ENCODE peak calls at places on chromosomes 13 and 19, in eight cellular contexts. F is non-pigmented ciliary epithelial cell; I is activated gamma-delta T cell treated with Interleukin-2 at 50 U/mL for 16 hours; R is HCT116; O is fibroblast of gingiva; Q is AG08395; J is IMR-90; Y is stimulated activated CD8-positive, alpha-beta memory T cell treated with anti-CD3 and anti-CD28 coated beads, Interleukin-4, amount 100 ng/mL, for 4 hours. Z is an unnamed sample.

GRCh38 chr13:46286972-46287371 is 75.2 kb downstream of the LRRC63 start:
- DNase-seq in R (no peak), F (no peak), I (no peak), O (no peak), Y (no peak), Q (no peak), J (no peak), Z (no peak)

GRCh38 chr13:30926781-30927180 is 5.7 kb upstream of the TEX26 start:
- DNase-seq in Y (no peak), Q (no peak), I (no peak), J (no peak), F (no peak), O (no peak), R (no peak), Z (no peak)

GRCh38 chr19:51552996-51553725 is 17.9 kb upstream of the ZNF175 start:
- DNase-seq in Q (peak; percentile 80), Y (no peak), I (peak; percentile 16), R (peak; percentile 13), O (peak; percentile 21), J (peak; percentile 47), F (no peak), Z (peak; percentile 14)

GRCh38 chr13:76222511-76222910 is 586.4 kb downstream of the LMO7 start:
- DNase-seq in O (no peak), I (no peak), Y (no peak), J (peak; percentile 55), F (no peak), Q (no peak), R (no peak), Z (no peak)

GRCh38 chr19:628168-628567 is 5.2 kb downstream of the POLRMT start:
- DNase-seq in Y (no peak), O (no peak), R (no peak), Q (no peak), I (no peak), F (no peak), J (no peak), Z (no peak)

GRCh38 chr19:49808762-49809154 is 4.3 kb downstream of the FUZ start:
- DNase-seq in Q (peak; percentile 94), O (peak; percentile 85), Y (peak; percentile 69), F (peak; percentile 47), R (no peak), J (peak; percentile 71), I (peak; percentile 80), Z (peak; percentile 85)

GRCh38 chr19:11279505-11280236 is 16.3 kb upstream of the TSPAN16 start:
- DNase-seq in F (no peak), R (no peak), I (peak; percentile 35), J (no peak), O (no peak), Y (no peak), Q (no peak), Z (peak; percentile 64)

GRCh38 chr19:52453324-52454094 is at the start of gene ZNF578:
- DNase-seq in I (peak; percentile 60), F (peak; percentile 53), Q (peak; percentile 87), R (no peak), J (peak; percentile 84), O (peak; percentile 86), Y (peak; percentile 41), Z (peak; percentile 70)

GRCh38 chr19:34134190-34135032 is 37.9 kb upstream of the LSM14A start:
- DNase-seq in J (peak; percentile 47), Y (peak; percentile 73), Q (peak; percentile 95), O (peak; percentile 82), I (peak; percentile 92), F (no peak), R (peak; percentile 66), Z (peak; percentile 92)

GRCh38 chr13:93307651-93308050 is 81.0 kb downstream of the GPC6 start:
- DNase-seq in O (no peak), R (no peak), F (no peak), Y (no peak), Q (no peak), J (peak; percentile 18), I (no peak), Z (no peak)

GRCh38 chr13:75197803-75198202 is 284.2 kb downstream of the TBC1D4 start:
- DNase-seq in Q (no peak), Y (no peak), O (no peak), R (no peak), I (no peak), F (no peak), J (no peak), Z (no peak)

GRCh38 chr19:47239610-47240296 is 8.8 kb upstream of the BBC3 start:
- DNase-seq in Q (peak; percentile 52), F (no peak), O (peak; percentile 65), I (peak; percentile 65), R (no peak), Y (no peak), J (peak; percentile 47), Z (peak; percentile 69)

GRCh38 chr13:109818891-109819290 is 32.5 kb upstream of the IRS2 start:
- DNase-seq in R (no peak), J (no peak), Q (peak; percentile 22), O (peak; percentile 25), I (no peak), Y (no peak), F (no peak), Z (no peak)

GRCh38 chr19:2603320-2603719 is 99.2 kb downstream of the GNG7 start:
- DNase-seq in Y (no peak), J (no peak), O (peak; percentile 92), F (no peak), R (no peak), I (no peak), Q (peak; percentile 71), Z (no peak)

GRCh38 chr13:29165840-29166239 is 345.7 kb downstream of the MTUS2 start:
- DNase-seq in J (no peak), Q (no peak), Y (no peak), F (no peak), R (no peak), O (no peak), I (no peak), Z (no peak)

GRCh38 chr19:2650515-2650914 is 52.0 kb downstream of the GNG7 start:
- DNase-seq in I (no peak), J (no peak), Q (no peak), R (no peak), F (no peak), O (no peak), Y (no peak), Z (no peak)

Z was measured in immature natural killer cell.